ENCODE peak calls at places on chromosomes 16 and 17, in five cellular contexts. O is neural crest cell, J is BJ, X is PC-9, I is right atrium auricular region. S is an unnamed sample.

GRCh38 chr16:1125471-1125870 is 27.4 kb upstream of the CACNA1H start:
- DNase-seq in O (no peak), J (no peak), X (peak), I (no peak), S (no peak)

GRCh38 chr17:9211133-9211765 is 189.9 kb downstream of the NTN1 start:
- DNase-seq in O (no peak), J (no peak), X (no peak), I (no peak), S (no peak)

GRCh38 chr16:66996324-66996982 is 8.1 kb downstream of the CES4A start:
- DNase-seq in O (no peak), J (peak), X (no peak), I (peak), S (peak)

GRCh38 chr17:44190496-44190895 is 3.7 kb downstream of the TMUB2 start:
- DNase-seq in O (no peak), J (no peak), X (no peak), I (no peak), S (no peak)

GRCh38 chr16:81518439-81518757 is 73.8 kb downstream of the CMIP start:
- DNase-seq in O (no peak), J (no peak), X (no peak), I (no peak), S (no peak)

GRCh38 chr16:29697391-29697790 is 18.4 kb downstream of the QPRT start:
- DNase-seq in O (no peak), J (no peak), X (no peak), I (no peak), S (no peak)

GRCh38 chr17:50631908-50632571 is 2.6 kb upstream of the ABCC3 start:
- DNase-seq in O (no peak), J (no peak), X (no peak), I (no peak), S (no peak)

GRCh38 chr16:4392382-4393242 is 21.0 kb downstream of the VASN start:
- DNase-seq in O (no peak), J (no peak), X (peak), I (no peak), S (no peak)

GRCh38 chr17:11140501-11140900 is 100.5 kb upstream of the SHISA6 start:
- DNase-seq in O (no peak), J (no peak), X (no peak), I (no peak), S (no peak)

GRCh38 chr17:39143552-39144093 is 7.8 kb downstream of the PLXDC1 start:
- DNase-seq in O (no peak), J (no peak), X (no peak), I (peak), S (no peak)

GRCh38 chr17:36602030-36602737 is 801 bp downstream of the MRM1 start:
- DNase-seq in O (no peak), J (no peak), X (peak), I (no peak), S (peak)

GRCh38 chr16:75921281-75921680 is 195.0 kb upstream of the CPHXL start:
- DNase-seq in O (no peak), J (no peak), X (no peak), I (no peak), S (no peak)

GRCh38 chr17:44828919-44829557 is 1.0 kb downstream of the GJC1 start:
- DNase-seq in O (no peak), J (no peak), X (no peak), I (no peak), S (no peak)

GRCh38 chr17:76554131-76554530 is 14.3 kb downstream of the PRCD start:
- DNase-seq in O (no peak), J (no peak), X (no peak), I (no peak), S (no peak)

GRCh38 chr17:74253036-74253435 is 21.0 kb upstream of the DNAI2 start:
- DNase-seq in O (no peak), J (no peak), X (no peak), I (no peak), S (no peak)

GRCh38 chr16:86892509-86892908 is 314.2 kb downstream of the FOXL1 start:
- DNase-seq in O (no peak), J (no peak), X (no peak), I (no peak), S (no peak)

GRCh38 chr17:47994714-47995113 is 23.8 kb downstream of the CDK5RAP3 start:
- DNase-seq in O (no peak), J (no peak), X (no peak), I (no peak), S (no peak)

GRCh38 chr16:24013733-24014645 is 178.2 kb downstream of the PRKCB start:
- DNase-seq in O (no peak), J (no peak), X (no peak), I (no peak), S (no peak)

GRCh38 chr16:81684242-81684837 is 94.8 kb upstream of the PLCG2 start:
- DNase-seq in O (no peak), J (no peak), X (no peak), I (no peak), S (no peak)

GRCh38 chr16:53576228-53576627 is 73.2 kb upstream of the AKTIP start:
- DNase-seq in O (no peak), J (no peak), X (no peak), I (no peak), S (no peak)

GRCh38 chr17:67942810-67943209 is 53.5 kb downstream of the C17orf58 start:
- DNase-seq in O (no peak), J (no peak), X (no peak), I (no peak), S (no peak)

GRCh38 chr16:660459-661183 is 7.3 kb upstream of the RHOT2 start:
- DNase-seq in O (peak), J (no peak), X (peak), I (peak), S (peak)

GRCh38 chr16:75225678-75226515 is 7.1 kb downstream of the CTRB1 start:
- DNase-seq in O (no peak), J (no peak), X (no peak), I (no peak), S (no peak)

GRCh38 chr16:65122974-65123845 is 1.3 kb upstream of the CDH11 start:
- DNase-seq in O (peak), J (no peak), X (no peak), I (peak), S (peak)

GRCh38 chr16:49858200-49859129 is 2.6 kb upstream of the ZNF423 start:
- DNase-seq in O (peak), J (no peak), X (no peak), I (no peak), S (peak)

GRCh38 chr17:77905266-77905665 is 53.2 kb upstream of the TNRC6C start:
- DNase-seq in O (no peak), J (no peak), X (no peak), I (no peak), S (peak)

GRCh38 chr16:57818377-57819055 is 16.2 kb upstream of the KIFC3 start:
- DNase-seq in O (no peak), J (no peak), X (no peak), I (no peak), S (no peak)

GRCh38 chr16:22001591-22001990 is 675 bp upstream of the PDZD9 start:
- DNase-seq in O (no peak), J (peak), X (no peak), I (no peak), S (no peak)

GRCh38 chr17:59347975-59348391 is 16.5 kb downstream of the YPEL2 start:
- DNase-seq in O (no peak), J (no peak), X (no peak), I (no peak), S (no peak)

GRCh38 chr16:27199747-27200146 is 3.6 kb upstream of the KDM8 start:
- DNase-seq in O (no peak), J (no peak), X (no peak), I (no peak), S (no peak)

GRCh38 chr17:30172560-30172959 is 55.9 kb downstream of the NSRP1 start:
- DNase-seq in O (no peak), J (no peak), X (no peak), I (no peak), S (no peak)

GRCh38 chr16:55942821-55943220 is 67.6 kb upstream of the CES5A start:
- DNase-seq in O (no peak), J (no peak), X (no peak), I (no peak), S (no peak)

GRCh38 chr16:16045311-16045710 is 95.9 kb downstream of the ABCC1 start:
- DNase-seq in O (no peak), J (no peak), X (peak), I (no peak), S (no peak)

GRCh38 chr17:155576-155975 is 18.2 kb downstream of the SCGB1C2 start:
- DNase-seq in O (no peak), J (no peak), X (no peak), I (no peak), S (no peak)

GRCh38 chr16:56108724-56109123 is 82.6 kb upstream of the GNAO1 start:
- DNase-seq in O (no peak), J (no peak), X (no peak), I (no peak), S (no peak)

GRCh38 chr17:16135461-16135860 is 79.9 kb downstream of the NCOR1 start:
- DNase-seq in O (no peak), J (no peak), X (no peak), I (no peak), S (no peak)

GRCh38 chr17:2090210-2090641 is 35.3 kb downstream of the HIC1 start:
- DNase-seq in O (no peak), J (no peak), X (no peak), I (no peak), S (no peak)

GRCh38 chr17:7711356-7711755 is 6.2 kb upstream of the DNAH2 start:
- DNase-seq in O (no peak), J (no peak), X (no peak), I (no peak), S (no peak)

DNA sequence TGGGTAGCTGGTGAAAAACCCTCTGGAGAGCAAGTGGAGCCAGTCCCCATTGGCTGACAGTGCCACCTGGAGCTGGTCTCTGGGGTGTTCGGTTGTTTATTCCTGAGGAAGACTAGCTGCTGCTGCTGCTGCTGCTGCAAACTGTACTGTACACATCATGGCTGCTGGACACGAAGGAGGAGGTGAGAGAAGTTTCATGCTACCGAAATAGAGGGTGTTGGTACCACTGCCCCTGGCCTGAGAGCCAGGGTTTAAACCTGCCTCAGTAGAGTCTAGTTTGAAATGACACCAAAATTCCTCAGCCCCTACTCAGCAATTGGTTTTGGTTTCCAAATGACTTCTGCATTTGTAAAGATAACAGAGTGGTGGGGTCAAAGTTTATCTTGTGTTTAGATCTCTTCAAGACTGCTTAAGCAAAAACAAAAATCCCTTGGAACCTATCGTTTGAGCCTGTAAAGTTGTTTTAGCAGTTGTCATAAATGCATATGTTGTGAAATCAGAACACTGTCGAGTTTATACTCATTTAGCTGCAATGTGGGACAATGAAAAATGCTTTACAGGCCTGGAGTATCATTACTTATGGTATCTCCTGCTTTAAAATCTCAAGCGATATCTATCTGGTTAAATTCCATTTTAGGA is 40.8 kb downstream of the CYB5B start:
- DNase-seq in O (no peak), J (no peak), X (no peak), I (no peak), S (no peak)
- TF ChIP-seq CTCF in O (no peak), J (no peak), X (no peak), I (no peak), S (no peak)

GRCh38 chr16:51556694-51557327 is 405.7 kb upstream of the SALL1 start:
- DNase-seq in O (no peak), J (peak), X (no peak), I (no peak), S (no peak)
- TF ChIP-seq CTCF in O (no peak), J (peak), X (no peak), I (no peak), S (no peak)

DNA sequence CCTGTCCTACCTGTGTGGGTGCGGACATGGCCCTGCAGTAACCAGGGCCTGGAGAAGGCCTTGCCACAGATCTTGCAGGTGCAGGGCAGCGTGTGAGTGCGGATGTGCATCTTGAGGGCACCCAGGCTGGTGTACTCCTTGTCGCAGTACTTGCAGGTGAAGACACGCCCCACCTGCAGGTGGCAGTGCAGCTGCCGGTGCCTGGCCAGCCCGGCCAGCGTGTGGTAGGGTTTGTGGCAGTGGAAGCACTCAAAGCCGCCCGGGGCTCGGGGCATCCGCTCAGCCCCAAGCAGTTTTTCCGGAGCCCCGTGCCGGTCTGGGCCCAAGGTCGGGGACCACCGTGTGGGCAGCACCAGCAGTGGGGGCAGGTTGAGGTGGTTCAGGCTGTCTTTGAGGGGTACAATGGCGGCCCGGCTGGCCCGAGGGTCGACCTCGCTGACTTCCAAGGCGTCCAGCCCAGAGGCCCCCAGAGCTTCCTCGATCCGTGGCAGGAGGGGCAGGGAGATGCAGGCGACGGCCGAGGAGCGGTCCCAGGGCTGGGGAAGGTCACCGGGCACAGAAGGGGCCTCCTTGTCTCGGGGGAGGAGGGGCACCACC is 5.1 kb downstream of the SNAI3 start:
- DNase-seq in O (no peak), J (no peak), X (peak), I (no peak), S (no peak)
- TF ChIP-seq CTCF in O (peak), J (peak), X (peak), I (no peak), S (peak)

DNA sequence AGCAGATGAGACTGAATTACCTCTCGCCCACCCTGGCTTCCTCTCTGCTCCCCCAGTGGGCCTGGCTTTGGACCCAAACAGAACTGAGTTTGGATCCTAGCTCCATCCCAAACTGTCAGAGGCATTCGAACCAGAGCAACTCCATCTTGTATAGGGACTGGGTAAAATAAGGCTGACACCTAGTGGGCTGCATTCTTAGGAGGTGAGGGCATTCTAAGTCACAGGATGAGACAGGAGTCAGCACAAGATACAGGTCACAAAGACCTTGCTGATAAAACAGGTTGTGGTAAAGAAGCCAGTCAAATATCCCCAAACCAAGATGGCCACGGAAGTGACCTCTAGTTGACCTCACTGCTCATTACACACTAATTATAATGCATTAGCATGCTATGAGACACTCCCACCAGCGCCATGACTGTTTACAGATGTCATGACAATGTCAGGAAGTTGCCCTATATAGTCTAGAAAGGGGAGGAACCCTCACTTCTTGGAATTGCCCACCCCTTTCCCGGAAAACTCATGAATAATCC is 44.4 kb downstream of the LYRM1 start:
- DNase-seq in O (no peak), J (no peak), X (no peak), I (no peak), S (no peak)
- TF ChIP-seq CTCF in O (no peak), J (no peak), X (no peak), I (peak), S (no peak)

GRCh38 chr16:2253293-2253692 is 1.9 kb upstream of the ECI1 start:
- DNase-seq in O (no peak), J (no peak), X (no peak), I (no peak), S (no peak)

GRCh38 chr16:2252806-2253148 is 1.4 kb upstream of the ECI1 start:
- DNase-seq in O (no peak), J (no peak), X (no peak), I (no peak), S (no peak)

GRCh38 chr16:2250652-2251280 is 621 bp downstream of the ECI1 start:
- DNase-seq in O (no peak), J (no peak), X (peak), I (no peak), S (no peak)

GRCh38 chr16:2246301-2246885 is 5.0 kb downstream of the ECI1 start:
- DNase-seq in O (no peak), J (no peak), X (no peak), I (no peak), S (no peak)

GRCh38 chr16:2251281-2252111 is at the start of gene ECI1:
- DNase-seq in O (peak), J (peak), X (peak), I (peak), S (peak)
- TF ChIP-seq CTCF in O (peak), J (peak), X (peak), I (peak), S (peak)

DNA sequence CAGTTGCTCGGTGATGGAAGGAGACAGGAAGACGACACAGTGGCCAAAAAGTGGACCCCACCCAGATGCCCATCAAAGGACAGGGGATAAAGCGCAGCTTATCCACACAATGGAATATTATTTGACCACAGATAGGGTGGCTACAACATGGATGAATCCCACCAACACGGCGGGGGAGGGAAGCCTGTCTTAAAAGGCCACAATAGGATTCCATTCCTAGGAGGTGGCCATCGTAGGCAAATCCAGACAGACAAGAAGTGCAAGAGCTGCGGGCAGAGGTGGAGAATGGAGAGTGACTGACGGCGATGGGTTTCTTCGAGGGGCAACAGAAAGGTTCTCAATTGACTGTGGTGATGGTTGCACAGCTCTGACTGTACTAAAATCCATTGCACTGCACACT is 16.0 kb downstream of the SLC38A8 start:
- DNase-seq in O (no peak), J (no peak), X (no peak), I (no peak), S (no peak)
- TF ChIP-seq CTCF in O (no peak), J (no peak), X (no peak), I (no peak), S (no peak)

GRCh38 chr17:63434951-63435571 is 11.0 kb downstream of the CYB561 start:
- DNase-seq in O (no peak), J (no peak), X (peak), I (no peak), S (peak)

GRCh38 chr17:63435681-63436522 is 10.2 kb downstream of the CYB561 start:
- DNase-seq in O (no peak), J (no peak), X (peak), I (no peak), S (peak)

GRCh38 chr17:63438092-63439051 is 7.7 kb downstream of the CYB561 start:
- DNase-seq in O (no peak), J (no peak), X (no peak), I (no peak), S (no peak)

GRCh38 chr17:63437287-63438091 is 8.6 kb downstream of the CYB561 start:
- DNase-seq in O (no peak), J (no peak), X (no peak), I (no peak), S (no peak)

GRCh38 chr17:63436523-63437110 is 9.5 kb downstream of the CYB561 start:
- DNase-seq in O (no peak), J (no peak), X (no peak), I (no peak), S (no peak)
- TF ChIP-seq CTCF in O (no peak), J (no peak), X (no peak), I (no peak), S (peak)

S was measured in upper lobe of right lung.